ENCODE peak calls at places on chromosome 21, in five cellular contexts. K, W, F, O and P are unnamed samples.

GRCh38 chr21:34037446-34037845 is 35.9 kb upstream of the MRPS6 start:
- DNase-seq in K (no peak), O (no peak), W (no peak), F (no peak), P (no peak)

GRCh38 chr21:35254006-35254751 is 205.1 kb upstream of the RUNX1 start:
- DNase-seq in O (no peak), K (peak), F (no peak), W (no peak), P (no peak)

GRCh38 chr21:40471103-40471502 is 375.9 kb downstream of the DSCAM start:
- DNase-seq in W (no peak), O (no peak), K (no peak), F (no peak), P (no peak)

GRCh38 chr21:27104749-27105439 is 138.0 kb upstream of the ADAMTS5 start:
- DNase-seq in W (no peak), O (no peak), K (no peak), F (no peak), P (no peak)

GRCh38 chr21:43364851-43365424 is 62.0 kb downstream of the SIK1 start:
- DNase-seq in K (no peak), W (no peak), O (no peak), F (no peak), P (no peak)

GRCh38 chr21:37149411-37149810 is 76.4 kb downstream of the TTC3 start:
- DNase-seq in K (no peak), F (no peak), W (no peak), O (no peak), P (no peak)

GRCh38 chr21:36785615-36786014 is 86.7 kb downstream of the SIM2 start:
- DNase-seq in O (no peak), W (no peak), K (no peak), F (no peak), P (no peak)

GRCh38 chr21:22189278-22189677 is 1191.1 kb downstream of the NCAM2 start:
- DNase-seq in F (no peak), W (no peak), K (no peak), O (no peak), P (no peak)

GRCh38 chr21:42669069-42669468 is 15.6 kb downstream of the PDE9A start:
- DNase-seq in W (peak), F (no peak), K (no peak), O (no peak), P (no peak)

GRCh38 chr21:28100366-28100765 is 892.3 kb downstream of the LTN1 start:
- DNase-seq in F (no peak), K (no peak), W (no peak), O (no peak), P (no peak)

GRCh38 chr21:42941696-42942085 is 16.3 kb upstream of the ERVH48-1 start:
- DNase-seq in W (no peak), O (no peak), K (no peak), F (no peak), P (no peak)

GRCh38 chr21:36232641-36233040 is 76.0 kb downstream of the DOP1B start:
- DNase-seq in W (no peak), K (no peak), F (no peak), O (no peak), P (no peak)

GRCh38 chr21:39788383-39788782 is 43.4 kb downstream of the IGSF5 start:
- DNase-seq in O (no peak), W (peak), K (peak), F (peak), P (peak)

GRCh38 chr21:36891692-36892091 is 74.8 kb downstream of the HLCS start:
- DNase-seq in F (no peak), K (no peak), O (no peak), W (no peak), P (no peak)

GRCh38 chr21:34545079-34545884 is 33.3 kb upstream of the KCNE1 start:
- DNase-seq in K (peak), F (no peak), O (no peak), W (no peak), P (no peak)

GRCh38 chr21:41865002-41865777 is 14.0 kb downstream of the PRDM15 start:
- DNase-seq in K (peak), F (no peak), O (no peak), W (no peak), P (no peak)

GRCh38 chr21:37166733-37167132 is 93.7 kb downstream of the TTC3 start:
- DNase-seq in F (no peak), W (no peak), K (no peak), O (no peak), P (no peak)

GRCh38 chr21:30072496-30072895 is 94.1 kb downstream of the CLDN17 start:
- DNase-seq in W (no peak), O (no peak), F (peak), K (peak), P (no peak)

GRCh38 chr21:41923641-41924342 is 30.0 kb downstream of the C2CD2 start:
- DNase-seq in F (no peak), W (peak), O (no peak), K (no peak), P (no peak)

GRCh38 chr21:41501919-41502318 is 6.0 kb downstream of the TMPRSS2 start:
- DNase-seq in K (no peak), O (no peak), F (no peak), W (no peak), P (no peak)

GRCh38 chr21:15293251-15293650 is 228.5 kb upstream of the NRIP1 start:
- DNase-seq in F (no peak), K (no peak), W (no peak), O (no peak), P (no peak)

GRCh38 chr21:18178509-18178908 is 66.1 kb upstream of the CHODL start:
- DNase-seq in O (no peak), F (no peak), K (no peak), W (no peak), P (no peak)

GRCh38 chr21:42190492-42190875 is 28.5 kb upstream of the ABCG1 start:
- DNase-seq in F (no peak), W (no peak), K (no peak), O (no peak), P (no peak)

GRCh38 chr21:39263372-39263771 is 50.1 kb downstream of the BRWD1 start:
- DNase-seq in K (no peak), O (no peak), W (no peak), F (no peak), P (no peak)

GRCh38 chr21:45531393-45532215 is 10.6 kb downstream of the SLC19A1 start:
- DNase-seq in O (no peak), F (peak), K (peak), W (peak), P (no peak)

GRCh38 chr21:33686386-33686785 is 44.1 kb downstream of the ITSN1 start:
- DNase-seq in F (peak), O (no peak), K (no peak), W (no peak), P (no peak)

GRCh38 chr21:16770279-16770678 is 742.6 kb upstream of the CXADR start:
- DNase-seq in O (no peak), W (no peak), K (no peak), F (no peak), P (no peak)

GRCh38 chr21:27424601-27425000 is 457.7 kb upstream of the ADAMTS5 start:
- DNase-seq in O (no peak), K (no peak), F (no peak), W (no peak), P (no peak)

GRCh38 chr21:33655591-33656221 is 13.4 kb downstream of the ITSN1 start:
- DNase-seq in O (no peak), K (no peak), F (no peak), W (no peak), P (no peak)

GRCh38 chr21:41246808-41247207 is 69.8 kb upstream of the FAM3B start:
- DNase-seq in K (no peak), F (no peak), W (no peak), O (no peak), P (no peak)

GRCh38 chr21:14675774-14676530 is 129.8 kb upstream of the SAMSN1 start:
- DNase-seq in F (no peak), K (no peak), O (no peak), W (no peak), P (no peak)

GRCh38 chr21:41295721-41296254 is 20.8 kb upstream of the FAM3B start:
- DNase-seq in W (no peak), F (no peak), O (no peak), K (peak), P (no peak)

GRCh38 chr21:28633803-28634572 is 358.7 kb downstream of the LTN1 start:
- DNase-seq in F (no peak), K (no peak), W (peak), O (no peak), P (no peak)

GRCh38 chr21:45836268-45836655 is 145.3 kb upstream of the COL6A1 start:
- DNase-seq in O (no peak), K (no peak), W (no peak), F (no peak), P (no peak)

GRCh38 chr21:21238882-21239400 is 240.7 kb downstream of the NCAM2 start:
- DNase-seq in K (no peak), F (no peak), O (no peak), W (no peak), P (no peak)

DNA sequence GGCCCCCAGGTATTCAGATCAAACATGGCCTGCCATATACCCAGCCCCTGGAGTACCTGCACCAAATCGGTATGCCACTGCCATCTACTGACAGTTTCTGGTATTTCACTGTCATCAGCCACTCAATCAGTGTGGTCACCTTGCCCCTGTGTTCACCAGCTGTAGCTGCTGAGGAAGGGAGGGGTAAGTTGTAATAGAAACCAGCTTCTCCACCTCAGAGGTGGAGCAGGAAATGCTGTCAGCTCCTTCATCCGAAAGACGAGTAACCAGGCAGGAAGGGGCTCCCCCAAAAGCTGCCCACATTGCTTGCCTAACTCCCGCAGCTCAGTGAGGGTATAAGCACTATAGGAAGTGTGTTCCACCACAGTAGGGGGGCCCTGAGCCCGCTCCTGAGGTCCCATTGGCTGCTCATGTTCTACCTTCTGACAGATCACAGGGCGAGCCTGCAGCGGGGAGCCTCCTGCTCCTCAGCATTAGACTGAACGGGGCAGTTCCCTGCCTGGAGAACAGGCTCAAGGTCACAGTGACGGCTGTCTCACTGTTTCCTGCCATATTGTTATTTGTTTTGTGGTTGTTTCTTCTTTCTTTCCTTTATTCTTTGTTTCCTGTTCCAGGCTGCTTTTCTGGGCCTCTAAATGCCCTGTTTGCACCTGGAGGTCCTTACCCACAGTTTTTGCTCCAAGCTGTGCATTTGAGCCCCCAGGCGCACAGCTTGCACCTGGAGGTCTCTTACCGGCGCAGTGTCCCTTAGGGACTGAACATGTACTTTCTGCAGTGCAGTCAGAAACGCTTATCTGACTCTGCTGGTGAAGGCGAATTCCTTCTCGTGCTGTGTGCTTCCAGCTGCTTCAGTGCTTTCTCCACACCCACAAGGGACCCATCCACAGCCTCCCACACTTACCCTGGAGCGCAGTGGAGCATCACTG is 1638.3 kb downstream of the MRPL39 start:
- DNase-seq in O (peak), W (no peak), K (peak), F (peak), P (no peak)
- TF ChIP-seq CTCF in O (peak), W (peak), K (peak), F (peak), P (peak)

GRCh38 chr21:31141389-31142021 is 103.2 kb upstream of the KRTAP19-8 start:
- DNase-seq in K (no peak), W (no peak), F (no peak), O (no peak), P (no peak)
- TF ChIP-seq CTCF in K (no peak), W (no peak), F (no peak), O (no peak), P (no peak)

GRCh38 chr21:25313891-25314646 is 293.2 kb downstream of the MRPL39 start:
- DNase-seq in F (no peak), O (no peak), W (no peak), K (no peak), P (no peak)
- TF ChIP-seq CTCF in F (no peak), O (no peak), W (peak), K (no peak), P (peak)

DNA sequence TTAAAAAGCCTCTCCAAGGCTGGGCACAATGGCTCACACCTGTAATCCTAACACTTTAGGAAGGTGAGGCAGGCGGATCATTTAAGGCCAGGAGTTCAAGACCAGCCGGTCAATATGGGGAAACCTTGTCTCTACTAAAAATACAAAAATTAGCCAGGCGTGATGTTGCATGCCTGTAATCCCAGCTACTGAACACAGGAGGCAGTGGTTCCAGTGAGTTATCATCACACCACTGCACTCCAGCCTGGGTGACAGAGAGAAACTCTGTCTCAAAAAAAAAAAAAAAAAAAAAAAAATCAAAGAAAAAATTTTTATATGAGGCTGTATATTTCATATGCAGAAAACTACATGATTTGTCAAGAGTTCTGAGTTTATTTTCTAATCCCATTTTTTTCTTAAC is 1107.1 kb upstream of the TMPRSS15 start:
- DNase-seq in K (no peak), F (no peak), W (no peak), O (no peak), P (no peak)
- TF ChIP-seq CTCF in K (no peak), F (peak), W (no peak), O (no peak), P (peak)

DNA sequence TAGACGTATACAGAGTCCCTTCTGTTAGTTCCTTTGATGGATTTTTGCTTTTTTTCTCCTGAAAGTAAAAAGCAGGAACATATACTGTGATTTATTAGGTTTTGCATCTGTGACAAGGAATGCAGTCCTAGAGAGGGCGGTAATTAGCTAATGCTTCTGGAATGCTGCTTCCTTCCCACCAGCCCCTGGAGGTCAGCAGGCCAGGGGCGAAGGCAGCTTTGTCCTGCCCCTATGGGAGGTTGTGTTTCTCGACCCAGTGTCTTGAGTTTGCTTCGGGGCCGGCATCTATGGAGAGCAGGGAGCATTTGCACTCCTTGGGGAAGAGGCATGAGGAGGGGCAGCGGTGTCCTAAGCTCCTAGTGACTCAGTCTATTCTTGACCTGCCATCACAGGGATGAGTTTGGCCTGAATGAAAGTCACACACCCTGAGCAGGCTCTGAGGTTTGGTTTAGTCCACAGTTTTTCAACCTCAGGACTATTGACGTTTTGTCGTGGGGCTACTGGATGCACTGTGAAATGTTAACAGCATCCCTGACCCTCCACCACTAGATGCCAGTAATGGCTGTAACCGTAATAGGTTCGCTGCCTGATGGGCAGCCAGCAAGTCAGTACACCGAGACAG is 85.0 kb upstream of the KCNJ15 start:
- DNase-seq in F (peak), W (no peak), O (no peak), K (no peak), P (peak)
- TF ChIP-seq CTCF in F (no peak), W (no peak), O (no peak), K (no peak), P (no peak)

GRCh38 chr21:44456207-44456914 is 1.1 kb downstream of the LRRC3 start:
- DNase-seq in W (no peak), K (no peak), O (no peak), F (no peak), P (no peak)

GRCh38 chr21:44454747-44455523 is at the start of gene LRRC3:
- DNase-seq in O (peak), F (peak), K (peak), W (peak), P (peak)

GRCh38 chr21:44456915-44457736 is 1.8 kb downstream of the LRRC3 start:
- DNase-seq in K (no peak), W (no peak), F (no peak), O (no peak), P (no peak)

GRCh38 chr21:44454058-44454457 is 1.3 kb upstream of the LRRC3 start:
- DNase-seq in O (no peak), K (no peak), F (no peak), W (no peak), P (no peak)

DNA sequence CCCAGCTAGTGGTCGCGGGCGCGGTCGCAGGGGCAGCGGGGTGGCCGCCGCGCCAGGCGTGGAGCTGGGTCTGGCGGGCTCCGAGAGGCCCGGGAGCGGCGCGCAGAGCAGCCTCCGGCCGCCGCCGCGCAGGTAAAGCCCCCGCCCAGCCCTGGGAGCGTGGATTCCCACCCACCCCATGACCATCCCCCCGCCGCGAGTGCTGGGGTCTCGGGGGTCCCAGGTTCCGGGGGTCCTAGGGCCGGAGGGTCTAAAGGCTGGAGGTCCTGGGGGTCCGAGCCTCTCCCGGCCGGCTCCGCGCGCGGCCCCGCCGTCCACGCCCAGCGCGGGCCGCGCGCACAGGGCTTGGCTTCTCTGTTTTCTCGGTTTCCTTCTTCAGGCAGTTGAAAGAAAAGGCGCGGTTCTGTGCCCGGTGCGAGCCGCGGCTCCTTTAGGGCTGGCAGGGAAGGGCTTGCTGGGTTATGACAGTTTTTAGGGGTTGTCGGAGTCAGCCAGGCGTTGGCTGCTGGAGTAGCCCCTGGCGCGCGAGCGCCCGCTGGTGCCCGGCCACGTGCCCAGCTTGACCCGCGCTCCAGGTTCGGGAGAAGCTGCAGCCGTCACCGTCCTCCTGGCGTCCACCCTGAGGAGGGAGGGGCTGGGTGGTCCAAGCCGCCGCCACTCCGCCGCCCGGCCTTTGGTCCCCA is 355 bp downstream of the LRRC3 start:
- DNase-seq in O (peak), F (peak), K (peak), W (peak), P (no peak)
- TF ChIP-seq CTCF in O (no peak), F (no peak), K (peak), W (peak), P (peak)

GRCh38 chr21:31777857-31778256 is 45.9 kb upstream of the SCAF4 start:
- DNase-seq in O (no peak), W (no peak), K (peak), F (no peak), P (no peak)
- TF ChIP-seq CTCF in O (no peak), W (no peak), K (no peak), F (no peak), P (no peak)

GRCh38 chr21:32624726-32625125 is 12.5 kb upstream of the CFAP298 start:
- DNase-seq in W (no peak), F (no peak), O (no peak), K (no peak), P (no peak)
- TF ChIP-seq CTCF in W (no peak), F (no peak), O (no peak), K (no peak), P (no peak)